ENCODE peak calls at places on chromosomes 7 and 10, in four cellular contexts. Q is naive thymus-derived CD4-positive, alpha-beta T cell; R is ovary; N is CD8-positive, alpha-beta T cell. E is an unnamed sample. For H3K4me1, the result is how much of the 10 kb centered on the place peaks cover.

GRCh38 chr7:2247141-2247985 is 5.3 kb downstream of the NUDT1 start:
- DNase-seq in N (no peak), R (no peak), Q (peak), E (no peak)

GRCh38 chr10:5618829-5619228 is 47.6 kb downstream of the ASB13 start:
- DNase-seq in Q (no peak), N (no peak), R (no peak), E (no peak)

GRCh38 chr10:33335550-33335799 is 1.0 kb upstream of the NRP1 start:
- DNase-seq in R (no peak), N (no peak), Q (no peak), E (no peak)

GRCh38 chr7:69245646-69246045 is 352.6 kb upstream of the AUTS2 start:
- DNase-seq in R (no peak), N (no peak), Q (no peak), E (no peak)

GRCh38 chr10:95447733-95448132 is 113.4 kb downstream of the SORBS1 start:
- DNase-seq in N (no peak), Q (no peak), R (no peak), E (no peak)

GRCh38 chr7:48454750-48455192 is 283.5 kb downstream of the ABCA13 start:
- DNase-seq in R (no peak), Q (no peak), N (no peak), E (no peak)

GRCh38 chr7:123601530-123601929 is at the start of gene ASB15:
- DNase-seq in N (no peak), Q (no peak), R (no peak), E (no peak)

GRCh38 chr10:8039323-8039922 is 15.1 kb upstream of the GATA3 start:
- DNase-seq in Q (no peak), N (no peak), R (no peak), E (no peak)

GRCh38 chr7:18426564-18427226 is 68.9 kb upstream of the HDAC9 start:
- DNase-seq in Q (no peak), N (no peak), R (no peak), E (no peak)

GRCh38 chr10:126133906-126134703 is 237.7 kb downstream of the FANK1 start:
- DNase-seq in Q (no peak), N (no peak), R (no peak), E (peak)

GRCh38 chr10:129760003-129760315 is 204.1 kb downstream of the EBF3 start:
- DNase-seq in N (no peak), R (no peak), Q (no peak), E (peak)

GRCh38 chr10:56181607-56182006 is 179.5 kb downstream of the ZWINT start:
- DNase-seq in N (no peak), Q (no peak), R (no peak), E (no peak)

GRCh38 chr10:48480397-48481374 is 124.2 kb downstream of the ARHGAP22 start:
- DNase-seq in Q (peak), R (no peak), N (no peak), E (no peak)

GRCh38 chr7:140653319-140654108 is 12.9 kb upstream of the DENND2A start:
- DNase-seq in Q (no peak), R (peak), N (no peak), E (peak)

GRCh38 chr10:33616921-33617320 is 282.5 kb upstream of the NRP1 start:
- DNase-seq in Q (no peak), R (no peak), N (no peak), E (no peak)

GRCh38 chr7:2537981-2538851 is 17.1 kb downstream of the BRAT1 start:
- DNase-seq in R (peak), Q (no peak), N (no peak), E (no peak)

GRCh38 chr7:43621729-43622448 is 39.0 kb downstream of the STK17A start:
- DNase-seq in R (no peak), N (no peak), Q (no peak), E (no peak)

GRCh38 chr7:43628431-43628830 is 45.5 kb downstream of the STK17A start:
- DNase-seq in N (no peak), R (no peak), Q (no peak), E (no peak)

GRCh38 chr7:43626695-43627094 is 43.8 kb downstream of the STK17A start:
- DNase-seq in N (no peak), R (no peak), Q (no peak), E (no peak)

GRCh38 chr7:43625977-43626376 is 43.1 kb downstream of the STK17A start:
- DNase-seq in N (no peak), R (no peak), Q (no peak), E (no peak)

DNA sequence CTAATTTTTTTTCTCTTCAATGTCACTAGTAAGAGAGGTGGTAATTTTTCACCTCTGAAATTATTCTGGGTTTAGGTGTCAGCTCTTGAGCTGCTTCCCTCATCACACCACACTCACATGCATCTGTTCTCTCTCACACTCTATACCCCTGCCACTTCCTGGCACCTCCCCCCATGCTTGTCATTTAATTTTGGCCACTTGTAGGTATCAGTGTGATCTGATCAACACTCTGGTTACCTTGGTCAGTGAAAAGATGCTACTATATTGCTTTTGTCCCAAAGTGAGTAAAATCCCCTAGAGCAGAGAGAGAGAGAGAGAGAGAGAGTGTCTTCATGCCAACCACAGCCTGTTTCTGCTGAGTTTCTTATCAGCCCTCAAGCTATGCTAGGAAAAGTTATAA is 42.5 kb downstream of the STK17A start:
- DNase-seq in N (peak), Q (no peak), R (no peak), E (no peak)
- H3K4me1 ChIP-seq in N (half or more), Q (half or more), R (under half), E (under half)

DNA sequence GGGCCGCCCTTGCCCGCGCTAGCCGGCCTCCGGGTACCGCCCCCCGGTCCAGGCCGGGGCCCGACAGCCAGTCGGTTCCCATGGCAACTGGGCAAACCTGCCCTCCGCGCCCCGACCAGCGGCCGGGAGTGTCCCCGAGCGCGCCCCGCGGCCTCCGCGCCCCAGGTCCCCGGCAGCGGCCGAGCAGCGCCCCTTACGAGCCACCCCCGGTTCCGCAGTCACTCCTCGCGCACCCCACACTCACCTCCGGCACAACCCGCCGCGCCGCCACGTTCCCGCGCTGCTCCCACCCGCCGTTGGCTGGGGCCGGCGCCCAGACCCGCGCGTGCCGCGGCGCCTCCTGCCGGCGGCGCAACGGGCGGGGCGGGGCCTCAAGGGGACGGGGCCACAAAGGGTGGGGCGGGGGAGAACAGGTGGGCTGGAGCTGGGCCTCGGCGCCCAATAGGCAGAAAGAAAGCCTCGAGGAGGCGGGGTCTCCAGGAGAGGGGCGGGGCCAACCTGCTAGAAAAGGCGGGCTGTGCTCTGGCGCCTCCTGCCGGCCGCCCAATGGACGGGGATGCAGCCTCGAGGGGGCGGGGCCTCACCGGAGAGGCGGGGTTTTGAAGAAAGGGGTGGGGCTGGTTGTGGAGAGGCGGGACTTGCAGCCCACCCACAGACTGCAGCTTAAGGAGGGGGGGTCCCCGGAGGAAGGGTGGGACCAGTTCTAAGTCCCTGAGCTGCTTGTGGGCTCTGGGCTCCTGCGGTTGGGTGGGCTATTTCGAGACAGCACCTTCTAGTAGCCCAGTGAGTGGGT is at the start of gene RADIL:
- DNase-seq in Q (peak), N (peak), R (peak), E (peak)
- H3K27ac ChIP-seq in Q (no peak), N (no peak), R (no peak), E (no peak)

DNA sequence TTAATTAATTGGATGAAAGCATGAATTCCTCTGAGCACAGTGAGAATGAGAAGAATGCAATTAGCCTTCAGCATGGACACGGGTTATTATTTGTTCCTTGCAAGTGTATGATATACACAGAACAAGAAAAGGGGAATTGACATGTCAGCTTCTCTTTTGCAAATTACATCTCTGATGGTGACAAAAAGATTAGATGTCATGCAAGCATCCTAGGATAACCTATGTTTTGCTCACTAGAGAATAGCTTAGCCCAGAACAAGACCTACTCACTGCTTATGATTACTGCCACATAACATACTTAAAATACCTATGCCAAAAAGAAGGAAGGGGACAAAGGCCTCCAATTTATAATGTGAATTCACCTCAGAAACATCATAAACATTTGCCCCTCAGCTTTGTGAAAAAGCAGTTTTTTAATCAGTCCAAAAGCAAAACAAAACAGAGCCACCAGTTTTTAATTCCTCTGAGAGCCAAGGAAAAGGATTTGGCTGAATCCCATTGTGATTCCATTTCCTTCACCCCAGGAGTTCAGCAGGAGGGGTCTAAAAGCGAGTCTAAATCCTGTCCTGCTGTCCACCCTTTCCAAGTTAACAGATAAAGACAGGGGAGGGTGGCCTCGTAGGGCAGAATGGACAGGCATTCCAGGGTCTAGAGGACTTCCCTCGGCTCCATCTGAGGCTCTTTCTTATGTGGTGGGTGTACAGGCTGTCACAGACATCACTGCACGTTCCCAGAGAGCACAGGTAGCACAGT is 120.1 kb downstream of the ABLIM1 start:
- DNase-seq in N (no peak), R (no peak), Q (no peak), E (no peak)
- H3K4me1 ChIP-seq in N (half or more), R (under half), Q (half or more), E (under half)

GRCh38 chr10:42934351-42934811 is 142.5 kb upstream of the RET start:
- DNase-seq in N (no peak), R (no peak), Q (no peak), E (no peak)
- H3K27ac ChIP-seq in N (peak), R (no peak), Q (peak), E (no peak)

DNA sequence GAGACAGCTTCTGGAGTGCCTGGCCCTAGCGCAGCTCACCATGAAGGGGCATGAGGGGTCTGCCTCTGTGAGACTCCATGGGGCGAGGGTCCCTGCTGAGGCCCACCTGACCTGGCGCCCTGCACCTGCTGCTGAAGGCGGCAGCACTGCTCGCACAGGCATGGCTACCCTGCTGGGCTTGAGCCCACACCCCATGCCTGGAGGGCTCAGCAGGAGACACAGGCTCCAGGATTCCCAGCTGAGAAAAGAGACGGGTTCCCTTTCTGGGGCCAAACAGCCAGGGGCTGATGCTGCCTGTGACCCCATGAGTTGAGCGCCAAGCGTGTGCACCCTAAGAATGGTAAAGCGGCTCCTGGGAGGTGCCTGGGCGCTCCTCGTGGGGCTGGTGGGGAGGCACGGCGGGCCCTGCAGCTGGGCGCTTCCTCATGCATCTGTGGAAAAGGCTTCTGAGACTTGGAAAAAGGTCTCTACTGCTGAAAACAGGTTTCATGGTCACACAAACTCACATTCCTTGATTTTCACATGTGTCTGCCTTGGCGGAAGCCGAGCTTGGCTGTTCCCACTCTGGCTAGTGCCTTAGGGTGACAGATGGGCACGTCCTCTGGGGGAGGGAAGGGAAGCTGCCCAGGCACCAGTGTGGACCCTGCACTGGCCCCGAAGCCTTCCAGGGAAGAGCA is 233.5 kb downstream of the ZMYND11 start:
- DNase-seq in N (no peak), Q (no peak), R (no peak), E (no peak)
- H3K4me1 ChIP-seq in N (under half), Q (under half), R (under half), E (under half)